ENCODE peak calls at places on chromosomes 2 and 18, in five cellular contexts. One of them, this sample, is unnamed.

GRCh38 chr2:119645173-119645846 is 33.7 kb upstream of the TMEM177 start:
- DNase-seq in HCT116: no peak
- DNase-seq in GM12878: no peak
- DNase-seq in K562: no peak
- DNase-seq in HepG2: no peak
- DNase-seq in this sample: no peak

GRCh38 chr2:46485002-46485401 is 5.6 kb downstream of the TMEM247 start:
- DNase-seq in HCT116: no peak
- DNase-seq in HepG2: no peak
- DNase-seq in GM12878: no peak
- DNase-seq in K562: no peak
- DNase-seq in this sample: no peak

GRCh38 chr2:112140899-112141622 is 2.9 kb downstream of the FBLN7 start:
- DNase-seq in HepG2: no peak
- DNase-seq in K562: no peak
- DNase-seq in GM12878: no peak
- DNase-seq in HCT116: no peak
- DNase-seq in this sample: no peak

GRCh38 chr18:22879279-22879678 is 53.8 kb upstream of the RBBP8 start:
- DNase-seq in HepG2: no peak
- DNase-seq in GM12878: no peak
- DNase-seq in HCT116: no peak
- DNase-seq in K562: no peak
- DNase-seq in this sample: peak

GRCh38 chr18:50633992-50634391 is 74.1 kb downstream of the MAPK4 start:
- DNase-seq in HepG2: no peak
- DNase-seq in GM12878: no peak
- DNase-seq in K562: no peak
- DNase-seq in HCT116: no peak
- DNase-seq in this sample: no peak

GRCh38 chr2:144201126-144201525 is 318.8 kb downstream of the ZEB2 start:
- DNase-seq in GM12878: no peak
- DNase-seq in K562: no peak
- DNase-seq in HCT116: no peak
- DNase-seq in HepG2: no peak
- DNase-seq in this sample: no peak

GRCh38 chr2:129233166-129233565 is 746.3 kb upstream of the RAB6C start:
- DNase-seq in GM12878: no peak
- DNase-seq in K562: no peak
- DNase-seq in HCT116: no peak
- DNase-seq in HepG2: no peak
- DNase-seq in this sample: no peak

GRCh38 chr2:64586883-64587481 is 62.9 kb downstream of the AFTPH start:
- DNase-seq in K562: peak
- DNase-seq in HCT116: peak
- DNase-seq in GM12878: no peak
- DNase-seq in HepG2: peak
- DNase-seq in this sample: peak

GRCh38 chr2:446963-447540 is 159.2 kb upstream of the ALKAL2 start:
- DNase-seq in HepG2: no peak
- DNase-seq in HCT116: no peak
- DNase-seq in GM12878: no peak
- DNase-seq in K562: no peak
- DNase-seq in this sample: no peak

GRCh38 chr18:76466410-76466991 is 28.5 kb downstream of the ZNF516 start:
- DNase-seq in HCT116: no peak
- DNase-seq in GM12878: no peak
- DNase-seq in K562: no peak
- DNase-seq in HepG2: no peak
- DNase-seq in this sample: no peak

GRCh38 chr18:78794031-78794430 is 185.6 kb upstream of the SALL3 start:
- DNase-seq in HCT116: no peak
- DNase-seq in K562: no peak
- DNase-seq in GM12878: no peak
- DNase-seq in HepG2: no peak
- DNase-seq in this sample: no peak

DNA sequence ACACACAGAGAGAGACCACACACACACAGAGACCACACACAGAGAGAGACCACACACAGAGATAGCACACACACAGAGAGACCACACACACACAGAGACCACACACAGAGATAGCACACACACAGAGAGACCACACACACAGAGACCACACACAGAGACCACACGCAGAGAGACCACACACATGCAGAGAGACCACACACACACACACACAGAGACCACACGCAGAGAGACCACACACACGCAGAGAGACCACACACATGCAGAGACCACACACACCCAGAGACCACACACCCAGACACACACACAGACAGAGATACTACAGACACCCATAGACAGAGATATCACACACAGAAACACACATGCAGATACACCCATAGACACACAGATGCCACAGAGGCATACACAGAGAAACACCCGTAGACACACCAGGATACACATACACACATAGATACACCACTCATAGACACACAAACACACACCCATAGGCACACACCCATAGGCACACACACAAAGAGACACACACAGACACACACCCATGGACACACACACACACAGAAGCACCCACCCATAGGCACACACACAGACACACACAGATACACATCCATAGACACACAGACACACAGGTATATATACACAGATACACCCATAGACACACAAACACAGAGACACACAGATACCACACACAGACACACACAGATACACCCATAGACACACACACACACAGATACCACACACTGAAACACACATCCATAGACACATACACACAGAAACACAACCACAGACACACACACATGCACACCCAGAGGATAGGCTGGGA is 14.4 kb upstream of the CNNM3 start:
- DNase-seq in GM12878: no peak
- DNase-seq in HCT116: no peak
- DNase-seq in K562: no peak
- DNase-seq in HepG2: no peak
- DNase-seq in this sample: no peak
- TF ChIP-seq JUND in GM12878: no peak
- TF ChIP-seq JUND in HCT116: no peak
- TF ChIP-seq JUND in K562: no peak
- TF ChIP-seq JUND in HepG2: no peak
- TF ChIP-seq JUND in this sample: no peak

GRCh38 chr2:33893801-33894200 is 294.7 kb upstream of the FAM98A start:
- DNase-seq in HCT116: no peak
- DNase-seq in HepG2: no peak
- DNase-seq in GM12878: no peak
- DNase-seq in K562: no peak
- DNase-seq in this sample: no peak
- TF ChIP-seq JUND in HCT116: no peak
- TF ChIP-seq JUND in HepG2: no peak
- TF ChIP-seq JUND in GM12878: no peak
- TF ChIP-seq JUND in K562: no peak
- TF ChIP-seq JUND in this sample: no peak

DNA sequence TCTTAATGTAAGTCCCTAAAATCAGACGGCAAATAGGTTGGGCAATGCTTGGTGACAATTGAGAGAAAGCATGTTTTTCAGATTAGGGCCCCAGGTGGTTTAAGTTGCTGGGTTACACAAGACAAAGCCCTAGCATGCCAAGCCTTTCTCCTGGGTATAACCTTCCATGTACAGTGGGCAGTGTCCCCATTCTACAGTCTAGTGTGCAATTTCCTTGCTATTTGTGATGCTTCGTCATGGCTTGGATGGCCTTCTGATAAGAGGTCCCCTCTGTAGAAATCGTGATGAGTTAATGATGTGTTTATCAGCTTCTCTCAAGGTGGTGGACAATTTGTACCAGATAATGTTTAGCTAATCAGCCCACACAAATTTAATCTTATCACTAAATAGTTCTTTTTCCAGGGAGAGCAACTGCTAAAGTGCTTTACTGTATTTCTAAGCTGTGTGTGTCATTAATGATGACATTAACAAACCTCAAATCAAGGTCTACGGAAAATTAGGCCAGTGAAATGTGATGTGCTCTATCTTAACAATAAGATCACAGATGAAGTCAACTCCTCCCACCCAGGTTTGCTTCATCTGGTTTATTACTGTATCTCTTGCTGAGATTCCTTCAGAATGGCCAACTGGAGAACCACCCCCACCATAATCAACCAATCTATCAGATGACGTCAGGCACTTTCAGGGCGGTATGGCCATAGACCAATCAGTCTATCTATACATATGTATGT is 61.7 kb downstream of the PLB1 start:
- DNase-seq in GM12878: no peak
- DNase-seq in HCT116: no peak
- DNase-seq in K562: no peak
- DNase-seq in HepG2: no peak
- DNase-seq in this sample: no peak
- TF ChIP-seq JUND in GM12878: no peak
- TF ChIP-seq JUND in HCT116: no peak
- TF ChIP-seq JUND in K562: no peak
- TF ChIP-seq JUND in HepG2: no peak
- TF ChIP-seq JUND in this sample: no peak

DNA sequence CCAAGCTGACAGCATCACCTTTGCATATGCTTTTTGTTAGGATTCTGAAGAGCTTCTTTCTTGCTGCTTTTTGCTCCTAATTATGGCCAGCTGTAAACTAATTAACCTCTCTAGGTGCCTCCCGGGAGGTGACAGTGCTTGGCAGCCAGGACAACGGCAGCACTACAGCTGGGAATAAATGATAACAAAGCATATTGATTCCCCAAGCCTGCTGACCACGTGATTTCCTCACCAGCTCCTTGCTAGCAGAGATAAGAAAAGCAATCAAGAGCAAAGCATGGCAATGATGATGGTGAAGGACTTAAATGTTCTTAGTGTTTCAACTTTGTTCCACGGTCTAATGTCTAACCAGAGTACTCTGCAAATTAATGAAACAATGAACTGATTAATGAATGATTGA is 1074.4 kb upstream of the GYPC start:
- DNase-seq in HepG2: no peak
- DNase-seq in GM12878: no peak
- DNase-seq in K562: no peak
- DNase-seq in HCT116: no peak
- DNase-seq in this sample: no peak
- TF ChIP-seq JUND in HepG2: no peak
- TF ChIP-seq JUND in GM12878: no peak
- TF ChIP-seq JUND in K562: no peak
- TF ChIP-seq JUND in HCT116: no peak
- TF ChIP-seq JUND in this sample: no peak

GRCh38 chr2:239469101-239469960 is 68.5 kb upstream of the HDAC4 start:
- DNase-seq in K562: no peak
- DNase-seq in HCT116: no peak
- DNase-seq in HepG2: no peak
- DNase-seq in GM12878: no peak
- DNase-seq in this sample: no peak

GRCh38 chr2:239472220-239472775 is 71.5 kb upstream of the HDAC4 start:
- DNase-seq in K562: no peak
- DNase-seq in GM12878: no peak
- DNase-seq in HCT116: no peak
- DNase-seq in HepG2: no peak
- DNase-seq in this sample: no peak

GRCh38 chr2:239468491-239469017 is 67.7 kb upstream of the HDAC4 start:
- DNase-seq in HCT116: no peak
- DNase-seq in GM12878: no peak
- DNase-seq in K562: no peak
- DNase-seq in HepG2: no peak
- DNase-seq in this sample: no peak

GRCh38 chr2:239471011-239471792 is 70.4 kb upstream of the HDAC4 start:
- DNase-seq in HCT116: no peak
- DNase-seq in GM12878: no peak
- DNase-seq in HepG2: no peak
- DNase-seq in K562: no peak
- DNase-seq in this sample: no peak

GRCh38 chr2:239470151-239470900 is 69.5 kb upstream of the HDAC4 start:
- DNase-seq in HepG2: no peak
- DNase-seq in HCT116: no peak
- DNase-seq in K562: no peak
- DNase-seq in GM12878: no peak
- DNase-seq in this sample: no peak
- TF ChIP-seq JUND in HepG2: no peak
- TF ChIP-seq JUND in HCT116: no peak
- TF ChIP-seq JUND in K562: no peak
- TF ChIP-seq JUND in GM12878: no peak
- TF ChIP-seq JUND in this sample: no peak

GRCh38 chr2:156294945-156295580 is 37.5 kb downstream of the NR4A2 start:
- DNase-seq in HepG2: no peak
- DNase-seq in K562: no peak
- DNase-seq in HCT116: no peak
- DNase-seq in GM12878: no peak
- DNase-seq in this sample: no peak
- TF ChIP-seq JUND in HepG2: no peak
- TF ChIP-seq JUND in K562: no peak
- TF ChIP-seq JUND in HCT116: no peak
- TF ChIP-seq JUND in GM12878: no peak
- TF ChIP-seq JUND in this sample: no peak

This sample was measured in T47D.